ENCODE peak calls at places on chromosomes 4 and X, in eight cellular contexts. H, Z, J, X, V, C, S and G are unnamed samples.

GRCh38 chr4:143337600-143338287 is 1.1 kb downstream of the GAB1 start:
- DNase-seq in H (peak), Z (peak), V (peak), J (peak), X (peak), C (peak), S (no peak), G (peak)

GRCh38 chrX:119502727-119503483 is 34.7 kb downstream of the SLC25A5 start:
- DNase-seq in V (peak), S (no peak), Z (peak), X (peak), J (peak), H (peak), C (peak), G (no peak)

GRCh38 chrX:1449581-1450149 is 3.0 kb downstream of the ASMTL start:
- DNase-seq in H (no peak), J (no peak), S (peak), C (no peak), X (no peak), V (no peak), Z (no peak), G (no peak)

GRCh38 chr4:187017156-187017555 is 293.5 kb upstream of the FAT1 start:
- DNase-seq in V (no peak), Z (no peak), S (no peak), C (no peak), J (no peak), X (no peak), H (no peak), G (no peak)

GRCh38 chr4:41885456-41885855 is 49.8 kb upstream of the TMEM33 start:
- DNase-seq in V (no peak), H (no peak), S (no peak), Z (no peak), X (no peak), J (no peak), C (no peak), G (no peak)

GRCh38 chr4:924107-925096 is 7.7 kb downstream of the GAK start:
- DNase-seq in H (no peak), X (peak), Z (peak), V (no peak), S (no peak), C (no peak), J (no peak), G (no peak)

GRCh38 chr4:78565971-78566372 is 14.4 kb downstream of the ANXA3 start:
- DNase-seq in Z (peak), J (peak), S (no peak), X (peak), C (peak), H (no peak), V (peak), G (no peak)

GRCh38 chrX:149374751-149375150 is 130.4 kb downstream of the IDS start:
- DNase-seq in C (no peak), V (no peak), Z (no peak), X (no peak), H (no peak), S (no peak), J (no peak), G (no peak)

GRCh38 chrX:103811858-103812257 is 20.2 kb downstream of the RAB9B start:
- DNase-seq in V (no peak), Z (no peak), H (no peak), J (no peak), S (no peak), X (no peak), C (peak), G (no peak)

GRCh38 chrX:7244400-7244799 is 96.4 kb upstream of the PUDP start:
- DNase-seq in H (no peak), V (no peak), C (no peak), X (no peak), S (no peak), Z (no peak), J (no peak), G (no peak)

GRCh38 chrX:11619426-11619825 is 46.3 kb downstream of the ARHGAP6 start:
- DNase-seq in S (no peak), X (peak), H (no peak), C (no peak), J (no peak), V (peak), Z (no peak), G (no peak)

GRCh38 chr4:126820631-126821030 is 812.1 kb upstream of the INTU start:
- DNase-seq in J (no peak), S (no peak), H (no peak), C (no peak), V (no peak), X (no peak), Z (no peak), G (no peak)

GRCh38 chrX:41265615-41266014 is 68.3 kb upstream of the DDX3X start:
- DNase-seq in C (no peak), H (no peak), X (peak), V (peak), J (peak), Z (peak), S (no peak), G (no peak)

GRCh38 chrX:15749642-15750610 is 11.9 kb downstream of the CA5B start:
- DNase-seq in V (peak), X (no peak), H (peak), S (no peak), J (peak), Z (no peak), C (no peak), G (peak)

GRCh38 chrX:29530520-29530919 is 684.8 kb upstream of the MAGEB2 start:
- DNase-seq in Z (peak), V (peak), C (peak), H (no peak), X (peak), S (no peak), J (no peak), G (no peak)

GRCh38 chrX:44071847-44072545 is 98.8 kb upstream of the NDP start:
- DNase-seq in H (no peak), J (no peak), C (peak), Z (peak), X (peak), V (peak), S (no peak), G (no peak)

DNA sequence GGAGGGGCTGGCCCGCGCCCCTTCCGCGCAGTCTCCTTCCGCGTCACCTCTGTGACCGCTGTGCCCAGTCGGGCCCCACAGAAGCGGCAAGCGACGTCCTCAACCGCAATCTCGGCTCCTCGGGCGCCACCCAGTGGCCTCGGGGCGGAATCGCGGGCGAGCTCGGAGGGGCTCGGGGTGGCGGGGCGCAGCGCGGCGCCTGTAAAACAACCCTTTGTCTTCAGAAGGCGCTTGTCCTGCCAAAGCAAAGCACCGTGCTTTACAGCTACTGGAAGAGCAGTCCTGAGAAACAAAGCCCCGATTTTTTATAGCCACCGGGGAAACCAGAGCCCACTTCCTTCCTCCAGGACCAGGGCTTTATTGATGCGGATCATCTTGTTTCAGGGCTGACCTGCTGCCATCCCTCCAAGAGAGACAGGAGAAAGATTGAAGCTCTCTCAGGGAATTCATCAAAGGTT is 37.3 kb upstream of the CDKN2AIP start:
- DNase-seq in S (peak), C (peak), Z (peak), H (peak), V (peak), J (peak), X (peak), G (peak)
- H3K4me3 ChIP-seq in S (peak), C (peak), Z (peak), H (peak), V (peak), J (no peak), X (peak), G (peak)

DNA sequence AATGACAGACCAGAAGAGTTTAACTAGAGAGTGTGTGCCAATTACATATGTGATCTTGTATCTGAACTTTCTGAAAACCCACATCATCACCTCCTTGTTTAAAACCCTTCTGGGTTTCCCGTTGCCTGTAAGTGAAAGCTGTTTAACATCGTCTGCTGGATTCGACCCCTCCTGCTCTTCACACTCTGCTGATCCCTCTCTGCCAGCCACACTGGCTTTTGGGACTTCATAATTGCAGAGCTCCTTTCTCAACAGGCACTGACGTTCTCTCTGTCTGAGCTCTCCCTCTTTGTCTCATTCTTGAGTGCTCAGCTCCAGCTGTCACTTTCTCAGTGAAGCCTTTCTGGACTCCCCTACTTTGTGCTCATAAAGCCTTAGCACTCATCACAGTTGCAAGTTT is 153.8 kb downstream of the CEP135 start:
- DNase-seq in X (no peak), J (no peak), S (no peak), C (no peak), Z (no peak), V (no peak), H (no peak), G (no peak)
- TF ChIP-seq CTCF in X (no peak), J (no peak), S (no peak), C (no peak), Z (no peak), V (no peak), H (no peak), G (no peak)

DNA sequence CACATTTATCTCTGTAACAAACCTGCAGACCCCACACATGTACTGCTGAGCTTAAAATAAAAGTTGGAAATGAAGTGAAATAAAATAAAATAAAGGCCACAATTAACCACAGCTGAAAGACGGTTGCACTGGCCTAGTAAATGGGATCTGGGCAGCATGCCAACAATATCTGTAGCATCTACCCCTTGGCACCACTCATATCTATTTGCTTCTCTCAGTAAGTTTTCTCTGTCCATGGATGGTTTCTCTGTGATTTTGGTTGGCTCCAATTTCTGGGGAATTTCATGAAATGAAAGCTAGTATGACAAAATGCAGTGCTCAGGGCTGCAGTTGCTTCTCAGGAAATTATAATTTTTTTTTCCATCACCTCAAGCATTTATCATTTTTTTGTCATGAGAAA is 172.0 kb upstream of the IL15 start:
- DNase-seq in S (no peak), V (no peak), Z (no peak), H (no peak), X (no peak), C (peak), J (no peak), G (no peak)
- H3K4me3 ChIP-seq in S (no peak), V (no peak), Z (no peak), H (no peak), X (no peak), C (no peak), J (no peak), G (no peak)

GRCh38 chr4:9704551-9705332 is 76.7 kb upstream of the DRD5 start:
- DNase-seq in V (no peak), S (no peak), J (no peak), Z (no peak), X (no peak), C (no peak), H (peak), G (no peak)
- TF ChIP-seq CTCF in V (no peak), S (no peak), J (no peak), Z (no peak), X (no peak), C (no peak), H (no peak), G (no peak)